ENCODE peak calls at places on chromosomes 12 and 14, in eight cellular contexts. J is upper lobe of right lung, R is uterus, M is heart right ventricle, A is stomach, P is psoas muscle, V is HL-60, F is lower lobe of right lung. K is an unnamed sample.

GRCh38 chr14:92650581-92651105 is 97.8 kb downstream of the LGMN start:
- DNase-seq in J (no peak), R (no peak), M (no peak), A (no peak), P (no peak), V (no peak), F (no peak), K (no peak)

GRCh38 chr12:110928700-110929099 is 8.3 kb upstream of the MYL2 start:
- DNase-seq in J (peak; percentile 29), R (no peak), M (peak; percentile 84), A (no peak), P (peak; percentile 56), V (no peak), F (no peak), K (no peak)

GRCh38 chr12:124812356-124812755 is 51.3 kb downstream of the SCARB1 start:
- DNase-seq in J (no peak), R (no peak), M (no peak), A (no peak), P (no peak), V (no peak), F (no peak), K (no peak)

GRCh38 chr14:90341784-90342183 is 10.0 kb upstream of the NRDE2 start:
- DNase-seq in J (no peak), R (no peak), M (no peak), A (no peak), P (no peak), V (no peak), F (no peak), K (no peak)

GRCh38 chr12:116133149-116133548 is 144.3 kb downstream of the MED13L start:
- DNase-seq in J (no peak), R (no peak), M (no peak), A (no peak), P (no peak), V (peak; percentile 63), F (no peak), K (no peak)

GRCh38 chr12:47805417-47805816 is 14.3 kb downstream of the HDAC7 start:
- DNase-seq in J (no peak), R (no peak), M (no peak), A (no peak), P (no peak), V (no peak), F (no peak), K (no peak)

GRCh38 chr14:56081139-56081538 is 37.1 kb upstream of the PELI2 start:
- DNase-seq in J (no peak), R (no peak), M (no peak), A (no peak), P (no peak), V (no peak), F (no peak), K (no peak)

GRCh38 chr14:104509673-104510072 is 69.9 kb upstream of the C14orf180 start:
- DNase-seq in J (no peak), R (no peak), M (no peak), A (no peak), P (no peak), V (no peak), F (no peak), K (no peak)

GRCh38 chr12:106913456-106913855 is 42.3 kb upstream of the TMEM263 start:
- DNase-seq in J (no peak), R (no peak), M (no peak), A (no peak), P (no peak), V (no peak), F (no peak), K (no peak)

GRCh38 chr12:95624544-95624943 is 73.3 kb upstream of the USP44 start:
- DNase-seq in J (no peak), R (no peak), M (no peak), A (peak; percentile 36), P (no peak), V (no peak), F (no peak), K (no peak)

GRCh38 chr12:20523658-20524057 is 155.3 kb downstream of the PDE3A start:
- DNase-seq in J (no peak), R (no peak), M (no peak), A (no peak), P (no peak), V (no peak), F (no peak), K (no peak)

GRCh38 chr12:129337413-129337812 is 484.1 kb downstream of the GLT1D1 start:
- DNase-seq in J (no peak), R (no peak), M (no peak), A (no peak), P (no peak), V (no peak), F (no peak), K (no peak)

GRCh38 chr14:73058923-73059311 is 583 bp downstream of the RBM25 start:
- DNase-seq in J (no peak), R (peak; percentile 30), M (peak; percentile 42), A (no peak), P (no peak), V (peak; percentile 18), F (peak; percentile 50), K (peak; percentile 10)

GRCh38 chr14:82725188-82725587 is 1191.5 kb upstream of the SEL1L start:
- DNase-seq in J (no peak), R (no peak), M (no peak), A (no peak), P (no peak), V (no peak), F (no peak), K (no peak)

GRCh38 chr12:101942206-101942605 is 64.8 kb downstream of the DRAM1 start:
- DNase-seq in J (no peak), R (no peak), M (no peak), A (no peak), P (no peak), V (no peak), F (no peak), K (no peak)
- H3K27ac ChIP-seq in J (no peak overlapping the region), R (peak overlapping the region; percentile 65), M (no peak overlapping the region), A (peak overlapping the region; percentile 30), P (peak overlapping the region; percentile 61), V (no peak overlapping the region), F (no peak overlapping the region), K (no peak overlapping the region)

GRCh38 chr14:21308479-21309237 is 28.8 kb downstream of the RPGRIP1 start:
- DNase-seq in J (peak; percentile 85), R (peak; percentile 57), M (peak; percentile 71), A (peak; percentile 89), P (peak; percentile 58), V (no peak), F (peak; percentile 90), K (no peak)
- TF ChIP-seq CTCF in J (no peak), R (no peak), M (no peak), A (no peak), P (no peak), V (no peak), F (no peak), K (no peak)

GRCh38 chr14:99592394-99592793 is 11.6 kb downstream of the CCDC85C start:
- DNase-seq in J (no peak), R (no peak), M (no peak), A (no peak), P (no peak), V (no peak), F (no peak), K (no peak)
- H3K27ac ChIP-seq in J (no peak overlapping the region), R (peak overlapping the region; percentile 51), M (no peak overlapping the region), A (peak overlapping the region; percentile 32), P (peak overlapping the region; percentile 32), V (no peak overlapping the region), F (peak overlapping the region; percentile 57), K (no peak overlapping the region)

GRCh38 chr14:76844223-76844622 is 18.0 kb downstream of the LRRC74A start:
- DNase-seq in J (peak; percentile 74), R (peak; percentile 75), M (peak; percentile 88), A (peak; percentile 32), P (peak; percentile 74), V (no peak), F (peak; percentile 75), K (no peak)
- TF ChIP-seq CTCF in J (peak; percentile 46), R (peak; percentile 5), M (peak; percentile 46), A (no peak), P (peak; percentile 24), V (no peak), F (peak; percentile 47), K (no peak)

K was measured in dorsolateral prefrontal cortex.